ENCODE peak calls at places on chromosomes 13 and 19, in ten cellular contexts. One of them, this sample, is unnamed.

GRCh38 chr19:2428756-2429711 is 1.6 kb upstream of the TIMM13 start:
- DNase-seq in thyroid gland: no peak
- DNase-seq in IMR-90: no peak
- DNase-seq in activated B cell treated with CpG ODN at 0.5 μM for 24 hours: no peak
- DNase-seq in psoas muscle: peak; percentile 51
- DNase-seq in mammary epithelial cell: no peak
- DNase-seq in endothelial cell: no peak
- DNase-seq in heart right ventricle: no peak
- DNase-seq in body of pancreas: no peak
- DNase-seq in fibroblast of pulmonary artery: no peak
- DNase-seq in this sample: no peak

GRCh38 chr19:33664744-33665143 is 43.0 kb downstream of the CHST8 start:
- DNase-seq in fibroblast of pulmonary artery: no peak
- DNase-seq in activated B cell treated with CpG ODN at 0.5 μM for 24 hours: no peak
- DNase-seq in heart right ventricle: no peak
- DNase-seq in mammary epithelial cell: no peak
- DNase-seq in psoas muscle: no peak
- DNase-seq in endothelial cell: no peak
- DNase-seq in body of pancreas: no peak
- DNase-seq in thyroid gland: no peak
- DNase-seq in IMR-90: no peak
- DNase-seq in this sample: no peak

GRCh38 chr13:33111414-33112110 is 95.3 kb downstream of the KL start:
- DNase-seq in thyroid gland: no peak
- DNase-seq in endothelial cell: no peak
- DNase-seq in psoas muscle: no peak
- DNase-seq in fibroblast of pulmonary artery: peak; percentile 33
- DNase-seq in IMR-90: peak; percentile 61
- DNase-seq in activated B cell treated with CpG ODN at 0.5 μM for 24 hours: no peak
- DNase-seq in mammary epithelial cell: no peak
- DNase-seq in body of pancreas: no peak
- DNase-seq in heart right ventricle: peak; percentile 37
- DNase-seq in this sample: no peak

GRCh38 chr13:79724348-79725103 is 243.6 kb downstream of the NDFIP2 start:
- DNase-seq in activated B cell treated with CpG ODN at 0.5 μM for 24 hours: no peak
- DNase-seq in thyroid gland: no peak
- DNase-seq in psoas muscle: no peak
- DNase-seq in heart right ventricle: no peak
- DNase-seq in endothelial cell: no peak
- DNase-seq in mammary epithelial cell: peak; percentile 64
- DNase-seq in fibroblast of pulmonary artery: peak; percentile 21
- DNase-seq in IMR-90: no peak
- DNase-seq in body of pancreas: peak; percentile 49
- DNase-seq in this sample: no peak

GRCh38 chr19:55384576-55385235 is 614 bp upstream of the TMEM238 start:
- DNase-seq in psoas muscle: no peak
- DNase-seq in IMR-90: no peak
- DNase-seq in activated B cell treated with CpG ODN at 0.5 μM for 24 hours: no peak
- DNase-seq in fibroblast of pulmonary artery: no peak
- DNase-seq in thyroid gland: peak; percentile 31
- DNase-seq in endothelial cell: no peak
- DNase-seq in heart right ventricle: no peak
- DNase-seq in body of pancreas: no peak
- DNase-seq in mammary epithelial cell: peak; percentile 16
- DNase-seq in this sample: no peak

GRCh38 chr13:100673831-100674362 is 698 bp downstream of the TMTC4 start:
- DNase-seq in activated B cell treated with CpG ODN at 0.5 μM for 24 hours: no peak
- DNase-seq in fibroblast of pulmonary artery: peak; percentile 92
- DNase-seq in thyroid gland: peak; percentile 57
- DNase-seq in heart right ventricle: peak; percentile 18
- DNase-seq in mammary epithelial cell: peak; percentile 69
- DNase-seq in IMR-90: peak; percentile 83
- DNase-seq in endothelial cell: no peak
- DNase-seq in psoas muscle: peak; percentile 81
- DNase-seq in body of pancreas: peak; percentile 67
- DNase-seq in this sample: no peak

GRCh38 chr13:24355103-24355502 is 45.7 kb downstream of the C1QTNF9 start:
- DNase-seq in fibroblast of pulmonary artery: no peak
- DNase-seq in body of pancreas: no peak
- DNase-seq in endothelial cell: no peak
- DNase-seq in mammary epithelial cell: no peak
- DNase-seq in thyroid gland: no peak
- DNase-seq in heart right ventricle: no peak
- DNase-seq in activated B cell treated with CpG ODN at 0.5 μM for 24 hours: no peak
- DNase-seq in psoas muscle: no peak
- DNase-seq in IMR-90: no peak
- DNase-seq in this sample: no peak

GRCh38 chr13:103510007-103510406 is 443.8 kb upstream of the SLC10A2 start:
- DNase-seq in fibroblast of pulmonary artery: no peak
- DNase-seq in endothelial cell: no peak
- DNase-seq in body of pancreas: no peak
- DNase-seq in thyroid gland: peak; percentile 4
- DNase-seq in activated B cell treated with CpG ODN at 0.5 μM for 24 hours: no peak
- DNase-seq in IMR-90: no peak
- DNase-seq in mammary epithelial cell: no peak
- DNase-seq in psoas muscle: peak; percentile 19
- DNase-seq in heart right ventricle: no peak
- DNase-seq in this sample: no peak

GRCh38 chr19:51079486-51080110 is 3.1 kb downstream of the KLK14 start:
- DNase-seq in mammary epithelial cell: no peak
- DNase-seq in thyroid gland: no peak
- DNase-seq in body of pancreas: peak; percentile 90
- DNase-seq in activated B cell treated with CpG ODN at 0.5 μM for 24 hours: no peak
- DNase-seq in fibroblast of pulmonary artery: peak; percentile 66
- DNase-seq in psoas muscle: no peak
- DNase-seq in endothelial cell: no peak
- DNase-seq in heart right ventricle: peak; percentile 57
- DNase-seq in IMR-90: no peak
- DNase-seq in this sample: no peak

GRCh38 chr13:21984156-21984555 is 313.3 kb downstream of the FGF9 start:
- DNase-seq in IMR-90: no peak
- DNase-seq in endothelial cell: no peak
- DNase-seq in psoas muscle: no peak
- DNase-seq in thyroid gland: no peak
- DNase-seq in body of pancreas: no peak
- DNase-seq in activated B cell treated with CpG ODN at 0.5 μM for 24 hours: no peak
- DNase-seq in heart right ventricle: no peak
- DNase-seq in mammary epithelial cell: no peak
- DNase-seq in fibroblast of pulmonary artery: no peak
- DNase-seq in this sample: no peak

GRCh38 chr19:53991224-53992113 is at the start of gene CACNG6:
- DNase-seq in activated B cell treated with CpG ODN at 0.5 μM for 24 hours: no peak
- DNase-seq in heart right ventricle: no peak
- DNase-seq in psoas muscle: peak; percentile 88
- DNase-seq in endothelial cell: peak; percentile 30
- DNase-seq in mammary epithelial cell: no peak
- DNase-seq in body of pancreas: peak; percentile 21
- DNase-seq in thyroid gland: no peak
- DNase-seq in IMR-90: no peak
- DNase-seq in fibroblast of pulmonary artery: peak; percentile 49
- DNase-seq in this sample: no peak

GRCh38 chr19:17821190-17821589 is at the start of gene INSL3:
- DNase-seq in activated B cell treated with CpG ODN at 0.5 μM for 24 hours: no peak
- DNase-seq in body of pancreas: no peak
- DNase-seq in thyroid gland: no peak
- DNase-seq in IMR-90: no peak
- DNase-seq in mammary epithelial cell: no peak
- DNase-seq in heart right ventricle: no peak
- DNase-seq in endothelial cell: no peak
- DNase-seq in psoas muscle: no peak
- DNase-seq in fibroblast of pulmonary artery: no peak
- DNase-seq in this sample: no peak

GRCh38 chr19:11200931-11201330 is 3.6 kb upstream of the KANK2 start:
- DNase-seq in mammary epithelial cell: no peak
- DNase-seq in heart right ventricle: no peak
- DNase-seq in thyroid gland: no peak
- DNase-seq in IMR-90: no peak
- DNase-seq in endothelial cell: no peak
- DNase-seq in body of pancreas: no peak
- DNase-seq in psoas muscle: peak; percentile 47
- DNase-seq in activated B cell treated with CpG ODN at 0.5 μM for 24 hours: no peak
- DNase-seq in fibroblast of pulmonary artery: no peak
- DNase-seq in this sample: no peak

GRCh38 chr19:3554254-3555083 is 2.9 kb downstream of the MFSD12 start:
- DNase-seq in thyroid gland: no peak
- DNase-seq in fibroblast of pulmonary artery: no peak
- DNase-seq in heart right ventricle: no peak
- DNase-seq in IMR-90: no peak
- DNase-seq in body of pancreas: no peak
- DNase-seq in mammary epithelial cell: no peak
- DNase-seq in activated B cell treated with CpG ODN at 0.5 μM for 24 hours: no peak
- DNase-seq in psoas muscle: no peak
- DNase-seq in endothelial cell: no peak
- DNase-seq in this sample: no peak

GRCh38 chr13:104057851-104058250 is 991.6 kb upstream of the SLC10A2 start:
- DNase-seq in mammary epithelial cell: no peak
- DNase-seq in thyroid gland: no peak
- DNase-seq in heart right ventricle: no peak
- DNase-seq in endothelial cell: no peak
- DNase-seq in activated B cell treated with CpG ODN at 0.5 μM for 24 hours: no peak
- DNase-seq in psoas muscle: no peak
- DNase-seq in IMR-90: no peak
- DNase-seq in fibroblast of pulmonary artery: no peak
- DNase-seq in body of pancreas: no peak
- DNase-seq in this sample: no peak

GRCh38 chr13:41411536-41411935 is 45.8 kb upstream of the RGCC start:
- DNase-seq in fibroblast of pulmonary artery: peak; percentile 76
- DNase-seq in IMR-90: peak; percentile 71
- DNase-seq in activated B cell treated with CpG ODN at 0.5 μM for 24 hours: no peak
- DNase-seq in thyroid gland: peak; percentile 5
- DNase-seq in psoas muscle: no peak
- DNase-seq in body of pancreas: no peak
- DNase-seq in endothelial cell: peak; percentile 19
- DNase-seq in heart right ventricle: peak; percentile 26
- DNase-seq in mammary epithelial cell: peak; percentile 42
- DNase-seq in this sample: no peak

DNA sequence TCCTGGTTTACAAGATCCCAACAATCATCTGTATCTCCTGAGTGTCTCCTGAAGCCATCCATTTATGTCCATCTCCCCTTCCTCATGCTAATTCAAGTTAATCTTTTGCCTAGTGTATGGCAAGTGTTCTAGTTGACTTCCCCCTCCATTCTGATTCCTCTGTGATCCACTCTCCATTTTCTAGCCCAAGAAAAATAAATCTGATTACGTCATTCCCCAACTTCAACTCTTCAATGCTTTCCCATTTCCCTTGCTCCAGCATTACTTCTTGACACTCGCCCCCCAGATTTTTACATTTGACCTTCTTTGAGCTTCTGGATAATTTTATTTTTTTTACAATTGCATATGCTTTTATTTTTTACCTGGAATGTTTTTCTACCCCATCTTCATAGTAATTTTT is 640.8 kb downstream of the TBC1D4 start:
- DNase-seq in mammary epithelial cell: no peak
- DNase-seq in psoas muscle: no peak
- DNase-seq in endothelial cell: no peak
- DNase-seq in thyroid gland: no peak
- DNase-seq in IMR-90: no peak
- DNase-seq in heart right ventricle: no peak
- DNase-seq in body of pancreas: no peak
- DNase-seq in fibroblast of pulmonary artery: no peak
- DNase-seq in activated B cell treated with CpG ODN at 0.5 μM for 24 hours: no peak
- DNase-seq in this sample: no peak
- TF ChIP-seq CTCF in mammary epithelial cell: no peak
- TF ChIP-seq CTCF in psoas muscle: no peak
- TF ChIP-seq CTCF in endothelial cell: no peak
- TF ChIP-seq CTCF in thyroid gland: no peak
- TF ChIP-seq CTCF in IMR-90: no peak
- TF ChIP-seq CTCF in heart right ventricle: no peak
- TF ChIP-seq CTCF in body of pancreas: no peak
- TF ChIP-seq CTCF in fibroblast of pulmonary artery: no peak
- TF ChIP-seq CTCF in activated B cell treated with CpG ODN at 0.5 μM for 24 hours: no peak
- TF ChIP-seq CTCF in this sample: no peak

GRCh38 chr13:84455143-84455905 is 573.0 kb upstream of the SLITRK1 start:
- DNase-seq in endothelial cell: no peak
- DNase-seq in IMR-90: no peak
- DNase-seq in activated B cell treated with CpG ODN at 0.5 μM for 24 hours: no peak
- DNase-seq in thyroid gland: no peak
- DNase-seq in mammary epithelial cell: no peak
- DNase-seq in heart right ventricle: no peak
- DNase-seq in body of pancreas: no peak
- DNase-seq in fibroblast of pulmonary artery: no peak
- DNase-seq in psoas muscle: no peak
- DNase-seq in this sample: no peak

GRCh38 chr13:84460989-84461388 is 578.7 kb upstream of the SLITRK1 start:
- DNase-seq in IMR-90: no peak
- DNase-seq in heart right ventricle: no peak
- DNase-seq in psoas muscle: no peak
- DNase-seq in thyroid gland: no peak
- DNase-seq in body of pancreas: no peak
- DNase-seq in mammary epithelial cell: no peak
- DNase-seq in fibroblast of pulmonary artery: no peak
- DNase-seq in activated B cell treated with CpG ODN at 0.5 μM for 24 hours: no peak
- DNase-seq in endothelial cell: no peak
- DNase-seq in this sample: no peak
- TF ChIP-seq CTCF in IMR-90: no peak
- TF ChIP-seq CTCF in heart right ventricle: no peak
- TF ChIP-seq CTCF in psoas muscle: no peak
- TF ChIP-seq CTCF in thyroid gland: no peak
- TF ChIP-seq CTCF in body of pancreas: no peak
- TF ChIP-seq CTCF in mammary epithelial cell: no peak
- TF ChIP-seq CTCF in fibroblast of pulmonary artery: no peak
- TF ChIP-seq CTCF in activated B cell treated with CpG ODN at 0.5 μM for 24 hours: no peak
- TF ChIP-seq CTCF in endothelial cell: no peak
- TF ChIP-seq CTCF in this sample: no peak

GRCh38 chr13:96822900-96823299 is 171.4 kb downstream of the OXGR1 start:
- DNase-seq in thyroid gland: peak; percentile 65
- DNase-seq in body of pancreas: peak; percentile 57
- DNase-seq in endothelial cell: peak; percentile 44
- DNase-seq in mammary epithelial cell: peak; percentile 21
- DNase-seq in heart right ventricle: no peak
- DNase-seq in IMR-90: no peak
- DNase-seq in fibroblast of pulmonary artery: peak; percentile 35
- DNase-seq in activated B cell treated with CpG ODN at 0.5 μM for 24 hours: no peak
- DNase-seq in psoas muscle: no peak
- DNase-seq in this sample: no peak
- TF ChIP-seq CTCF in thyroid gland: no peak
- TF ChIP-seq CTCF in body of pancreas: peak; percentile 47
- TF ChIP-seq CTCF in endothelial cell: peak; percentile 43
- TF ChIP-seq CTCF in mammary epithelial cell: peak; percentile 77
- TF ChIP-seq CTCF in heart right ventricle: no peak
- TF ChIP-seq CTCF in IMR-90: no peak
- TF ChIP-seq CTCF in fibroblast of pulmonary artery: peak; percentile 37
- TF ChIP-seq CTCF in activated B cell treated with CpG ODN at 0.5 μM for 24 hours: no peak
- TF ChIP-seq CTCF in psoas muscle: no peak
- TF ChIP-seq CTCF in this sample: peak; percentile 20

DNA sequence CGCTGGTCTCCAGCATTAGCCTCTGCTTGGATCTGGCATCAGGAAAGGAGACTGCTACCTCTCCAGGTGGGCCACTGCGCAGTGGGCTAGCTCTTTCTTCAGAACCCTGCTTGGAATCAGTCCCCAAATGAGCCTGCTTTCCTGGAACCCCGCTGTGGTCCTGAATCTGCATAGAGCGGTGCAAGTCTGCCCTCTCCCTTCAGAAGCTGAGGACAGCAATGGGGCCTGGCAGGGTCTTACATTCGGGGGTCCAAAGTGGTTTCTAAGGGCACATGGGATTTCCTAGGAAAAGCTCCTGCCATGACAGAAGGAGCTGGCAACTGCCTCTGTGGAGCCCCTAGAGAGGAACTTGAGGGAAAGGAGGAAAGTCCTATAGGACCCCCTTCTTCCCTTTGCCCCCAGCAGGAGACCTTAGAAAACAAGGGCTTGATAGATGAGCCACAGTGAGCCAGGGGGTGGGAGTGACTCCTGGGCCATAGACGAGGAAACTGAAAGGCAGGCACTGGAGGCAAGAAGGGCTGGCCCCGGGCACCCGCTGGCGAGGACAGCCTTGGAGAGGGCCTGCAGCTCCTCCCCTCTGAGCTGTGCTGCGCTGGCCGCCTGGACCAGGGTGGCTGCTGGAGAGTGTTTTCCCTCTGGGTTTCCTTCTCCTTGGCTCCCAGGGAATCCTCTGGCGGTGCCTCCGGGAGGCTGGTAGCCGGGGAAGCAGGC is 1.4 kb upstream of the VSTM2B start:
- DNase-seq in IMR-90: no peak
- DNase-seq in fibroblast of pulmonary artery: no peak
- DNase-seq in mammary epithelial cell: peak; percentile 1
- DNase-seq in body of pancreas: no peak
- DNase-seq in psoas muscle: peak; percentile 39
- DNase-seq in endothelial cell: peak; percentile 17
- DNase-seq in thyroid gland: no peak
- DNase-seq in heart right ventricle: no peak
- DNase-seq in activated B cell treated with CpG ODN at 0.5 μM for 24 hours: no peak
- DNase-seq in this sample: no peak
- TF ChIP-seq CTCF in IMR-90: no peak
- TF ChIP-seq CTCF in fibroblast of pulmonary artery: no peak
- TF ChIP-seq CTCF in mammary epithelial cell: no peak
- TF ChIP-seq CTCF in body of pancreas: no peak
- TF ChIP-seq CTCF in psoas muscle: no peak
- TF ChIP-seq CTCF in endothelial cell: no peak
- TF ChIP-seq CTCF in thyroid gland: no peak
- TF ChIP-seq CTCF in heart right ventricle: no peak
- TF ChIP-seq CTCF in activated B cell treated with CpG ODN at 0.5 μM for 24 hours: no peak
- TF ChIP-seq CTCF in this sample: no peak